ENCODE peak calls at places on chromosomes 3 and 15, in four cellular contexts. P is tibial nerve; M is astrocyte of the cerebellum; N is CD8-positive, alpha-beta T cell. W is an unnamed sample.

GRCh38 chr15:58779554-58779953 is 8.5 kb downstream of the MINDY2 start:
- DNase-seq in N (no peak), M (no peak), P (no peak), W (no peak)

GRCh38 chr3:189101594-189101993 is 70.2 kb upstream of the TPRG1 start:
- DNase-seq in N (no peak), P (no peak), M (no peak), W (no peak)

GRCh38 chr3:103085465-103085864 is 650.6 kb downstream of the ZPLD1 start:
- DNase-seq in M (no peak), P (no peak), N (no peak), W (no peak)

GRCh38 chr3:67601919-67602608 is 52.3 kb downstream of the SUCLG2 start:
- DNase-seq in M (peak), P (no peak), N (no peak), W (no peak)

GRCh38 chr3:170232266-170232665 is 10.0 kb downstream of the PRKCI start:
- DNase-seq in P (no peak), M (no peak), N (no peak), W (no peak)

GRCh38 chr3:31448035-31448881 is 84.5 kb upstream of the STT3B start:
- DNase-seq in N (no peak), P (no peak), M (no peak), W (no peak)

GRCh38 chr15:31328999-31329639 is 2.5 kb downstream of the KLF13 start:
- DNase-seq in N (peak), M (no peak), P (no peak), W (no peak)

GRCh38 chr3:161096771-161097367 is 8.3 kb downstream of the B3GALNT1 start:
- DNase-seq in M (no peak), N (no peak), P (no peak), W (no peak)

GRCh38 chr3:54531741-54532140 is 396.1 kb downstream of the LRTM1 start:
- DNase-seq in M (no peak), N (no peak), P (no peak), W (no peak)

GRCh38 chr3:188262913-188263683 is 109.1 kb downstream of the LPP start:
- DNase-seq in P (no peak), N (no peak), M (no peak), W (peak)

GRCh38 chr3:55951371-55951770 is 464.3 kb upstream of the WNT5A start:
- DNase-seq in N (no peak), M (no peak), P (no peak), W (no peak)

GRCh38 chr3:62414786-62415185 is 41.4 kb upstream of the FEZF2 start:
- DNase-seq in M (no peak), P (no peak), N (no peak), W (no peak)

GRCh38 chr3:52323526-52324295 is 7.6 kb downstream of the DNAH1 start:
- DNase-seq in M (no peak), N (no peak), P (no peak), W (no peak)

GRCh38 chr3:120098710-120099109 is 4.5 kb upstream of the GSK3B start:
- DNase-seq in M (no peak), P (no peak), N (no peak), W (no peak)

GRCh38 chr3:78204977-78205376 is 1165.1 kb downstream of the ROBO2 start:
- DNase-seq in P (no peak), M (peak), N (no peak), W (peak)

GRCh38 chr3:10194328-10195071 is 29.8 kb downstream of the IRAK2 start:
- DNase-seq in N (peak), M (no peak), P (no peak), W (no peak)

GRCh38 chr3:37668431-37668830 is 193.2 kb upstream of the CTDSPL start:
- DNase-seq in M (no peak), P (peak), N (no peak), W (no peak)

GRCh38 chr3:134369231-134369741 is 5.0 kb downstream of the AMOTL2 start:
- DNase-seq in M (no peak), N (no peak), P (no peak), W (no peak)

GRCh38 chr3:71546781-71547180 is 36.7 kb downstream of the FOXP1 start:
- DNase-seq in N (no peak), P (no peak), M (no peak), W (no peak)

GRCh38 chr3:197025736-197026480 is 3.7 kb downstream of the MELTF start:
- DNase-seq in N (peak), P (no peak), M (no peak), W (no peak)

GRCh38 chr3:193954752-193955151 is 181.2 kb upstream of the HES1 start:
- DNase-seq in N (no peak), M (no peak), P (no peak), W (no peak)

GRCh38 chr15:55834331-55834730 is 91.4 kb upstream of the PRTG start:
- DNase-seq in N (no peak), M (no peak), P (no peak), W (no peak)

GRCh38 chr3:65401359-65401810 is 637.3 kb downstream of the MAGI1 start:
- DNase-seq in M (no peak), P (no peak), N (no peak), W (no peak)

GRCh38 chr15:85318048-85318731 is 62.2 kb upstream of the AKAP13 start:
- DNase-seq in N (no peak), P (no peak), M (peak), W (peak)

GRCh38 chr3:173945801-173946200 is 548.3 kb downstream of the NLGN1 start:
- DNase-seq in N (no peak), M (no peak), P (no peak), W (no peak)

GRCh38 chr15:63191895-63192603 is 2.6 kb downstream of the RAB8B start:
- DNase-seq in M (no peak), N (peak), P (no peak), W (no peak)

GRCh38 chr15:41994772-41995475 is 22.6 kb upstream of the EHD4 start:
- DNase-seq in M (no peak), N (no peak), P (no peak), W (no peak)

GRCh38 chr15:41482478-41482877 is 11.2 kb upstream of the ITPKA start:
- DNase-seq in M (no peak), P (no peak), N (no peak), W (no peak)

GRCh38 chr3:97952280-97952679 is 20.0 kb downstream of the RIOX2 start:
- DNase-seq in M (no peak), P (peak), N (no peak), W (no peak)

GRCh38 chr3:129505341-129505740 is 23.1 kb upstream of the RHO start:
- DNase-seq in M (no peak), N (no peak), P (no peak), W (no peak)

GRCh38 chr3:99762901-99763300 is 54.8 kb upstream of the CMSS1 start:
- DNase-seq in M (no peak), N (no peak), P (no peak), W (no peak)

GRCh38 chr3:57752307-57752706 is 3.8 kb upstream of the SLMAP start:
- DNase-seq in P (no peak), M (no peak), N (no peak), W (no peak)

GRCh38 chr3:27714101-27714526 is 8.0 kb downstream of the EOMES start:
- DNase-seq in M (no peak), N (no peak), P (no peak), W (no peak)

GRCh38 chr15:33698128-33698527 is 270.2 kb upstream of the CHRM5 start:
- DNase-seq in P (no peak), N (no peak), M (no peak), W (no peak)

GRCh38 chr3:122754867-122755835 is 38.5 kb downstream of the HSPBAP1 start:
- DNase-seq in N (no peak), M (peak), P (no peak), W (no peak)

GRCh38 chr15:80072285-80072684 is 12.8 kb downstream of the ZFAND6 start:
- DNase-seq in P (no peak), N (no peak), M (peak), W (peak)

GRCh38 chr3:183386651-183387050 is 41.8 kb downstream of the MCF2L2 start:
- DNase-seq in N (no peak), M (no peak), P (no peak), W (no peak)

GRCh38 chr15:43859546-43859945 is 32.7 kb downstream of the WDR76 start:
- DNase-seq in P (no peak), N (no peak), M (no peak), W (no peak)

GRCh38 chr3:107855710-107856109 is 235.1 kb downstream of the CD47 start:
- DNase-seq in N (no peak), P (no peak), M (no peak), W (peak)

DNA sequence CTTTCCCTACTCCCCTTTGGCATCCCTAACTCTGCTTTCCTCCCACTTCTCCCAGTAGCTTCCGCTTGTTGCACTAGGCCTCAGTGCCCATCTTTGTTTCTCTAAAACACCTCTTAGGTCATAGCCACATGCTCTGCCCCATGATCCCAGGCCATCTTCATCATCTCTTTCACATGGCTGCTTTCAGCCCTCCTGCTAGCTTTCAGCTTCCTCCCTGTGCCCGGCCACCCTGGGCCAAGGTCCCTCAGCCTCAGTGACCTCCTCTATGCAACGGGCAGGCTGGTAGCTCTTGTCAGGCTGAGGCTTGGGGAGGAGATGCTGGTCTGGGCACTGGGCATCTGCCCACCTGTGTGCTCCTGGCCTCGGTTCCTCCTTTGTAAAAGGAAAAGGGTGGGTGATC is 2.3 kb downstream of the PLEKHO2 start:
- DNase-seq in N (no peak), M (no peak), P (no peak), W (no peak)
- H3K4me3 ChIP-seq in N (peak), M (peak), P (peak), W (peak)

DNA sequence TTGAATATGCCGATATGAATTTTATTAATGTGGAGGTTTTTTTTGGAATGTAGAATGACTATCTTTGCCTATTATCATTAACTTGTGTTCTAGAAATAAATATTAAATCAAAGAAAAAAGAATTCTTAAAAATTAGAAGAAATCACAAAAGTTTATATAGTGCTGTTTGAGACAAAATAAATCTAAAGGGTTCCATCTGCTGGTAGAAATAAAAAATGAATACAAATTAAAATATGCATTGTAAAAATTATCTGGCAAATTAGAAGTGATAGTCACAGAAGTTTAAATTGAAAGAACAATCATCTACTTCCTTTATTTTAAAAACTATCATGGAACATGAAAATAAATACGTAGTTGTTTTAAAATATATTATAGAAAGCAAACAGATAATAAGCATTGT is 22.7 kb upstream of the ZBTB20 start:
- DNase-seq in N (no peak), P (no peak), M (no peak), W (no peak)
- TF ChIP-seq CTCF in N (peak), P (peak), M (no peak), W (no peak)

DNA sequence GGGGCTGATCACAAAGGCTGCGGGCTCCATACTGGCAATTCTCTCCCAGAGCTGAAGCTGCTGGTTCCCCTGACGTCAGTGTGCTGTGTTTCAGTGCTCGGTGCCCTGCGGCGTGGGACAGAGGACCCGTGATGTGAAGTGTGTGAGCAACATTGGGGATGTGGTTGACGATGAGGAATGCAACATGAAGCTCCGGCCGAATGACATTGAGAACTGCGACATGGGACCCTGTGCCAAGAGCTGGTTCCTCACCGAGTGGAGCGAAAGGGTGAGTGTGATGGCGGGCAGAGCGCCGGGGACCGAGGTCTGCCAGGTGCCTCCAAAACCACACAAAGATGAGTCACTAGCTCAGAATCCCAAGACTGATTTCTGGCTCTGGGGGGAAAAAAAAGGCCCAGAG is 62.0 kb upstream of the NR2E3 start:
- DNase-seq in N (no peak), M (peak), P (no peak), W (no peak)
- H3K4me3 ChIP-seq in N (no peak), M (no peak), P (no peak), W (no peak)

DNA sequence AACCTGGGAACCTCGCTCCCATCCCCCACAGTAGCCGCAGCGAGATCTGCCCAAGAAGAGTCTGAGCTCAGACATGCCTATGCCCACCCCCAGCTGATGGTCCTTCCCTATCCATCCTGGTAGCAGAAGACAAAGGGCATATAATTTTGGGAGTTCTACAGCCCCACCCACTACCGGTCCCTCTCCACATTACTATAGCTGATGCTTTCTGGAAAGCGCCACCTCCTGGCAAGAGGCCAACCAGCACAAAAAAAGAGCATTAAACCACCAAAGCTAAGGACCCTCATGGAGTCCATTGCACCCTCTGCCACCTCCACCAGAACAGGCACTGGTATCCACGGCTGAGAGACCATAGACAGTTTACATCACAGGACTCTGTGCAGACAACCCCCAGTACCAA is 168.4 kb downstream of the MEGF11 start:
- DNase-seq in M (no peak), P (no peak), N (no peak), W (no peak)
- TF ChIP-seq CTCF in M (no peak), P (no peak), N (no peak), W (no peak)

GRCh38 chr3:148790370-148790769 is 37.2 kb upstream of the CPB1 start:
- DNase-seq in P (no peak), N (no peak), M (no peak), W (no peak)

GRCh38 chr3:148790841-148791240 is 36.8 kb upstream of the CPB1 start:
- DNase-seq in P (peak), N (no peak), M (peak), W (no peak)

GRCh38 chr3:148791296-148791695 is 36.3 kb upstream of the CPB1 start:
- DNase-seq in M (peak), P (peak), N (no peak), W (no peak)

GRCh38 chr3:148792540-148792939 is 35.1 kb upstream of the CPB1 start:
- DNase-seq in M (no peak), P (no peak), N (no peak), W (no peak)

DNA sequence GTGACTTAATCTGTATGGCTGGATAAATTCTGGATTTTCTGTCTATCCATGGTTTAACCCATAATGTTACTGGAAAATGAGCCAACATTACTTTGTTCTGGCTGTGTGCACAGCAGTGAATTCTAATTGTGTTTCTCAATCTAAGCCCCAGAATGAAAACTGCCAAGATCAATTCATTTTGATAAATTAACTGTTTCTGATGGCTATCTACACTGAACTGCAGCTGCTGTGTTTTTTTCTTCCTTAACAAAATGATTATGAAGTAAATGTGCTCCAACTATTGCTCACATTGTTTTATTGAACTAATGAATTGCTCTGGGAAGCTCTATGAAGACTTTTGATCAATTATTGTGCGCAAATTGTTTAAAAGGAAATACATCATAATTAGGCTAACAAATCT is 35.7 kb upstream of the CPB1 start:
- DNase-seq in M (no peak), N (no peak), P (no peak), W (no peak)
- H3K4me3 ChIP-seq in M (no peak), N (no peak), P (no peak), W (no peak)

DNA sequence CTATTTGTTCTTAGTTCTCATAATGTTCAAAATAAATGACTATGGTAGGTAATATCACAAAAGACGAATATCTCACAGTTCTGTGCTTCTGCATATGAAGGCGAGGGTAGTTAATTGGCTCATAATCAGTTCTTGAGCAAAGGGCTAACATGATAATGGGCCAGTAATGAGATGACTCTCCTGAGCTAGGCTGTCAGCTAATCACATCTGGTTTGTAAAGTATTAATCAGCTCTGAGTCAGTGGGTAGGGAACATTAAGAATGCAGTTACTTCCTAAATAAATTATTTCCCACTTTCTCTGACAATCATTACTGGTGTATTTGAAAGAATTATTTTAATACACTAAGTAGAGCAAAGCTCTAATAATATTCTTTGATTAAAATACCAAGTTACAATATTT is 111.6 kb downstream of the SLC9A9 start:
- DNase-seq in N (no peak), P (no peak), M (no peak), W (no peak)
- TF ChIP-seq CTCF in N (no peak), P (no peak), M (no peak), W (no peak)

GRCh38 chr3:178421069-178421468 is 115.2 kb upstream of the KCNMB2 start:
- DNase-seq in N (no peak), M (no peak), P (no peak), W (no peak)

GRCh38 chr3:178420033-178420432 is 116.2 kb upstream of the KCNMB2 start:
- DNase-seq in P (no peak), M (no peak), N (no peak), W (no peak)

GRCh38 chr3:178419078-178419477 is 117.2 kb upstream of the KCNMB2 start:
- DNase-seq in P (no peak), N (no peak), M (no peak), W (no peak)

GRCh38 chr3:178417736-178418135 is 118.5 kb upstream of the KCNMB2 start:
- DNase-seq in M (peak), N (no peak), P (no peak), W (no peak)

DNA sequence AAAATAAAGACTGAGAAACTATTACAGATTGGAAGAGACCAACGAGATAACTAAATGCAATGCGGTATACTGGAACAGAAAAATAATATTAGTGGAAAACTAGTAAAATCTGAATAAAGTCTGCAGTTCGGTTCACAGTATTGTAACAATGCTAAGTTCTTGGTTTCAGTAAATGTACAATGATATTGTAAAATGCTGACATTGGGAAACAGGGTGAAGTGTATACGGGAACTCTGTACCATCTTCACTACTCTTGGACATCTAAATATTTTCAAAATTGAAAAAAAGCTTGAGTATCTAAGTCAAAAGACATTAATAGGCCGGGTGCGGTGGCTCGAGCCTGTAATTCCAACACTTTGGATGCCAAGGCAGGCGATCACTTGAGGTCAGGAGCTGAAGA is 120.9 kb upstream of the KCNMB2 start:
- DNase-seq in M (no peak), N (no peak), P (no peak), W (no peak)
- H3K4me3 ChIP-seq in M (no peak), N (no peak), P (no peak), W (no peak)

GRCh38 chr15:48877630-48878595 is at the start of gene EID1:
- DNase-seq in N (peak), M (peak), P (peak), W (peak)
- TF ChIP-seq CTCF in N (no peak), M (no peak), P (no peak), W (no peak)

W was measured in HFF-Myc.